ENCODE peak calls at places on chromosomes 12 and 14, in six cellular contexts. L is ascending aorta; R is stimulated activated CD4-positive, alpha-beta T cell treated with anti-CD3 and anti-CD28 coated beads, TNF-alpha, amount 100 ng/mL, for 4 hours; Z is NCI-H1105; P is HCEC 1CT; X is natural killer cell. O is an unnamed sample.

GRCh38 chr12:26245175-26245942 is 50.0 kb downstream of the SSPN start:
- DNase-seq in X (no peak), L (no peak), P (no peak), Z (no peak), R (no peak), O (no peak)

GRCh38 chr12:32997471-32997870 is 100.9 kb upstream of the PKP2 start:
- DNase-seq in X (no peak), R (no peak), L (no peak), P (no peak), Z (peak; percentile 93), O (no peak)

GRCh38 chr12:59736786-59737185 is 141.0 kb downstream of the SLC16A7 start:
- DNase-seq in L (no peak), Z (no peak), P (peak; percentile 92), R (no peak), X (no peak), O (no peak)

GRCh38 chr14:76136476-76137160 is 15.1 kb upstream of the GPATCH2L start:
- DNase-seq in L (no peak), R (no peak), X (no peak), P (no peak), Z (peak; percentile 63), O (no peak)

GRCh38 chr14:51167587-51168219 is 72.3 kb upstream of the TMX1 start:
- DNase-seq in X (no peak), Z (no peak), L (no peak), R (no peak), P (peak; percentile 77), O (no peak)

GRCh38 chr14:100221419-100222218 is 17.3 kb upstream of the YY1 start:
- DNase-seq in P (peak; percentile 9), Z (no peak), L (no peak), R (peak; percentile 41), X (peak; percentile 41), O (peak; percentile 56)

GRCh38 chr14:52080817-52081755 is 12.2 kb upstream of the NID2 start:
- DNase-seq in R (no peak), L (no peak), P (peak; percentile 97), X (no peak), Z (no peak), O (no peak)

GRCh38 chr12:90262261-90262660 is 553.6 kb upstream of the ATP2B1 start:
- DNase-seq in Z (no peak), X (no peak), L (no peak), P (peak; percentile 73), R (no peak), O (no peak)

GRCh38 chr14:52950410-52950897 is 396 bp downstream of the FERMT2 start:
- DNase-seq in P (peak; percentile 40), Z (no peak), X (no peak), R (no peak), L (no peak), O (no peak)

GRCh38 chr12:112121780-112122565 is 3.4 kb upstream of the TRAFD1 start:
- DNase-seq in Z (peak; percentile 16), P (peak; percentile 81), R (no peak), X (no peak), L (no peak), O (no peak)

GRCh38 chr14:34331728-34332623 is 130.1 kb downstream of the SPTSSA start:
- DNase-seq in L (no peak), R (peak; percentile 35), Z (peak; percentile 52), X (peak; percentile 30), P (peak; percentile 43), O (no peak)

GRCh38 chr12:115093261-115093660 is 409.3 kb upstream of the TBX3 start:
- DNase-seq in X (no peak), R (no peak), L (no peak), Z (no peak), P (no peak), O (no peak)

GRCh38 chr12:29782821-29783772 is 645 bp downstream of the TMTC1 start:
- DNase-seq in P (peak; percentile 29), L (no peak), Z (peak; percentile 54), X (no peak), R (no peak), O (no peak)

GRCh38 chr12:79566452-79566851 is 124.3 kb downstream of the PAWR start:
- DNase-seq in P (no peak), X (no peak), Z (no peak), R (no peak), L (no peak), O (no peak)

GRCh38 chr14:45251912-45252311 is 1.1 kb downstream of the MIS18BP1 start:
- DNase-seq in L (no peak), R (no peak), P (peak; percentile 32), Z (no peak), X (no peak), O (peak; percentile 52)

O was measured in CD14-positive monocyte.